ENCODE peak calls at places on chromosomes 4 and X, in four cellular contexts. S, T, Z and W are unnamed samples. For H3K9me3, the result is how much of the 10 kb centered on the place peaks cover.

GRCh38 chrX:18892881-18893280 is 91.0 kb downstream of the PHKA2 start:
- DNase-seq in T (no peak), S (no peak), Z (no peak), W (no peak)

GRCh38 chr4:13541176-13541604 is 3.1 kb downstream of the NKX3-2 start:
- DNase-seq in S (no peak), Z (no peak), T (no peak), W (no peak)

GRCh38 chr4:68369474-68369805 is 19.6 kb upstream of the YTHDC1 start:
- DNase-seq in T (no peak), S (no peak), Z (no peak), W (no peak)

GRCh38 chr4:10078481-10079233 is 37.9 kb downstream of the WDR1 start:
- DNase-seq in T (peak), S (no peak), Z (no peak), W (peak)

GRCh38 chrX:3638280-3638873 is 75.1 kb downstream of the PRKX start:
- DNase-seq in T (peak), S (no peak), Z (peak), W (no peak)

GRCh38 chrX:41602946-41603345 is 85.8 kb upstream of the GPR34 start:
- DNase-seq in S (no peak), Z (no peak), T (no peak), W (no peak)

GRCh38 chrX:11113731-11114130 is 2.6 kb downstream of the HCCS start:
- DNase-seq in T (no peak), Z (no peak), S (no peak), W (no peak)

GRCh38 chr4:159296061-159296460 is 193.2 kb downstream of the RAPGEF2 start:
- DNase-seq in T (no peak), S (no peak), Z (no peak), W (no peak)

GRCh38 chr4:48570646-48571220 is 80.7 kb downstream of the ZAR1 start:
- DNase-seq in Z (no peak), S (no peak), T (no peak), W (no peak)

GRCh38 chrX:40170830-40171512 is 73.2 kb upstream of the BCOR start:
- DNase-seq in T (no peak), Z (no peak), S (no peak), W (no peak)

GRCh38 chr4:154722262-154722661 is 21.5 kb upstream of the LRAT start:
- DNase-seq in T (no peak), Z (no peak), S (no peak), W (no peak)

GRCh38 chr4:83208776-83209365 is 75.7 kb downstream of the COQ2 start:
- DNase-seq in T (no peak), Z (peak), S (no peak), W (no peak)

GRCh38 chr4:127780598-127780997 is 1.5 kb upstream of the HSPA4L start:
- DNase-seq in S (no peak), Z (no peak), T (no peak), W (no peak)

GRCh38 chr4:4413373-4413725 is 26.4 kb downstream of the NSG1 start:
- DNase-seq in T (no peak), Z (no peak), S (no peak), W (no peak)

GRCh38 chr4:164799410-164799809 is 45.5 kb downstream of the SMIM31 start:
- DNase-seq in Z (no peak), S (no peak), T (no peak), W (no peak)

GRCh38 chrX:13658602-13659001 is 5.7 kb downstream of the TCEANC start:
- DNase-seq in S (no peak), Z (peak), T (no peak), W (no peak)

GRCh38 chr4:168615294-168615693 is 118.4 kb downstream of the PALLD start:
- DNase-seq in T (no peak), Z (no peak), S (no peak), W (no peak)

GRCh38 chr4:165605811-165606210 is 227.0 kb downstream of the CPE start:
- DNase-seq in S (no peak), Z (no peak), T (no peak), W (no peak)

GRCh38 chr4:119861731-119862130 is 204.9 kb downstream of the MAD2L1 start:
- DNase-seq in Z (no peak), T (no peak), S (no peak), W (no peak)

GRCh38 chr4:184748251-184748652 is 14.4 kb upstream of the CENPU start:
- DNase-seq in Z (no peak), T (peak), S (no peak), W (peak)

GRCh38 chrX:960821-961220 is 251.6 kb downstream of the CRLF2 start:
- DNase-seq in Z (no peak), S (no peak), T (no peak), W (no peak)
- H3K9me3 ChIP-seq in Z (under half), S (under half), T (under half), W (under half)

DNA sequence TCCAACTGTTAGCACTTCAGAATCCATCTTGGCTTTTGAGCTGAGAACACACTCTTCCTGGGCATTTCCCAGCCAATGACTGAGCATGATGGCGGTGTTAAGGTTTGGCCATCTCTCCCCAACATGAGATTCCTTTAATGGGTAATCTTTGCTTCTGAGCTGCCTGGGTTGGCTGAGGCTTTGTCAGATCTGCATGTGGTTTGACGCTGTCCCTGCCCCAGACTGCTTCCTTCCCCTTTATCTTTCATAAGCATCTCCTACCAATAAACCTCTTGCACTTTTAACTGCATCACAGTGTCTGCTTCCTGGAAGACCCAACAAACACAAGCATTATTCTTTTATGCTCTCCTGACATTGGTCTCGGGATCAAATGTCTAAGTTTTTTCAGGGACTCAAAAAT is 31.5 kb upstream of the DIPK2B start:
- DNase-seq in Z (no peak), T (no peak), S (no peak), W (no peak)
- H3K9me3 ChIP-seq in Z (under half), T (under half), S (under half), W (under half)

GRCh38 chr4:223913-224497 is 81.3 kb downstream of the ZNF732 start:
- DNase-seq in T (no peak), S (no peak), Z (no peak), W (no peak)
- H3K9me3 ChIP-seq in T (under half), S (under half), Z (under half), W (under half)

GRCh38 chrX:46735625-46736024 is 23.3 kb downstream of the SLC9A7 start:
- DNase-seq in T (no peak), Z (no peak), S (no peak), W (no peak)
- H3K9me3 ChIP-seq in T (under half), Z (under half), S (under half), W (under half)

GRCh38 chrX:55981603-55982002 is 250.6 kb upstream of the KLF8 start:
- DNase-seq in T (no peak), Z (no peak), S (no peak), W (no peak)
- H3K9me3 ChIP-seq in T (under half), Z (under half), S (under half), W (under half)

DNA sequence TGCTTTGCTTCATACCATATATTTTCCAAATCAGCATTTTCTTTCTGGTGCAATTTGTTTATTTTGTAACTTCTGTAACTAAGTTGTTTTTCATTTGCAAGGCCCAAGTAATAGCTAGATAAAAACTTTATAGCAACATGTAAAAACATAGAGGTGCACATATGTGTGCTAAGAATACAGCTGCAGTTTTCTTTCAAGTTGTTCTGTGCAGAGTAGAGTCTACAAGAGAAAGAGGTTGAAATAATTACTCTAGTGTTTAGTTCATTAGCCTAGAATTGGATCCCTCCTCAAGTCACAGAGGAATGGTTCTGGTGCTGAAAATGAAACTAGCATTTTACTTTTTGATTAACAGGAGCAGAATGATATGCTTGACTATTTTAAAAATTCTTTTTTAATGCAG is 32.2 kb upstream of the PDLIM5 start:
- DNase-seq in T (no peak), S (no peak), Z (no peak), W (no peak)
- H3K9me3 ChIP-seq in T (under half), S (under half), Z (under half), W (under half)

DNA sequence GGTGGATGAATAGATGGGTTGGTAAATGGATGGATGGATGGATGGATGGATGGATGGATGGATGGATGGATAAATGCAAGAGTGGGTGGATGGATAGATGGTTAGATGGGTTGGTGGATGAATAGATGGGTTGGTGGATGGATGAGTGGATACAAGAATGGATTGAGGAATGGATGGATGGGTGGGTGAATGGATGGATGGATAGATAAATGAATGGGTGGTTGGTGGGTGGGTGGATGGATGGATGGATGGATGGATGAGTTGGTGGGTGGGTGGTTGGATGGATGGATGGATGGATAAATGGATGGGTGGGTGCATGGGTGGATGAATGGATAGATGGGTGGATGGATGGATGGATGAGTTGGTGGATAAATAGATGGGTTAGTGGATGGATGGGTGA is 13.8 kb upstream of the CRLF2 start:
- DNase-seq in T (no peak), Z (no peak), S (no peak), W (no peak)
- H3K9me3 ChIP-seq in T (under half), Z (under half), S (under half), W (under half)